ENCODE peak calls at places on chromosomes 7 and 10, in nine cellular contexts. E, R, A, U, X, O, Q, M and D are unnamed samples.

GRCh38 chr10:63236113-63236935 is 103.2 kb downstream of the NRBF2 start:
- DNase-seq in X (peak; percentile 96), M (no peak), A (peak; percentile 41), R (peak; percentile 85), E (no peak), O (no peak), Q (no peak), U (peak; percentile 90), D (peak; percentile 42)

GRCh38 chr7:42080831-42081230 is 156.2 kb downstream of the GLI3 start:
- DNase-seq in R (no peak), Q (no peak), U (no peak), E (no peak), X (peak; percentile 62), M (no peak), O (no peak), A (no peak), D (no peak)

GRCh38 chr10:77537051-77537450 is 100.6 kb downstream of the KCNMA1 start:
- DNase-seq in O (no peak), Q (no peak), U (no peak), R (no peak), A (no peak), M (no peak), E (no peak), X (no peak), D (no peak)

GRCh38 chr10:130767116-130767730 is 544.3 kb downstream of the TCERG1L start:
- DNase-seq in M (no peak), E (no peak), A (no peak), O (no peak), X (no peak), Q (no peak), R (no peak), U (no peak), D (no peak)

GRCh38 chr7:231858-232246 is 39.5 kb downstream of the FAM20C start:
- DNase-seq in U (no peak), M (no peak), R (no peak), E (no peak), A (no peak), O (no peak), Q (no peak), X (no peak), D (no peak)

GRCh38 chr7:98474558-98474957 is 73.7 kb upstream of the BAIAP2L1 start:
- DNase-seq in U (no peak), Q (no peak), A (no peak), E (no peak), O (no peak), R (no peak), X (no peak), M (no peak), D (no peak)

GRCh38 chr7:102286237-102287081 is at the start of gene SH2B2:
- DNase-seq in R (no peak), X (peak; percentile 49), M (peak; percentile 81), Q (peak; percentile 65), U (peak; percentile 24), A (peak; percentile 87), O (peak; percentile 45), E (no peak), D (peak; percentile 85)

GRCh38 chr10:58414270-58415041 is 29.2 kb downstream of the TFAM start:
- DNase-seq in U (peak; percentile 84), M (no peak), E (no peak), O (peak; percentile 21), Q (no peak), R (peak; percentile 63), X (peak; percentile 80), A (peak; percentile 54), D (no peak)

GRCh38 chr7:158097106-158097505 is 490.5 kb downstream of the PTPRN2 start:
- DNase-seq in Q (no peak), A (no peak), O (no peak), X (no peak), M (peak; percentile 59), R (no peak), U (no peak), E (no peak), D (no peak)